ENCODE peak calls at places on chromosomes 4 and X, in five cellular contexts. M, B, E, S and W are unnamed samples.

GRCh38 chr4:11589676-11590075 is 161.0 kb upstream of the HS3ST1 start:
- DNase-seq in S (no peak), B (no peak), M (no peak), E (peak), W (no peak)

GRCh38 chrX:46912673-46913491 is 661 bp downstream of the JADE3 start:
- DNase-seq in E (peak), B (peak), M (peak), S (no peak), W (peak)

GRCh38 chr4:88621763-88622327 is 29.6 kb downstream of the HERC3 start:
- DNase-seq in E (no peak), M (no peak), S (no peak), B (no peak), W (no peak)

GRCh38 chrX:9610774-9611392 is 146.0 kb downstream of the TBL1X start:
- DNase-seq in S (no peak), E (peak), M (no peak), B (no peak), W (no peak)

GRCh38 chr4:75030028-75030427 is 97.1 kb downstream of the PARM1 start:
- DNase-seq in M (no peak), E (no peak), S (no peak), B (no peak), W (no peak)

GRCh38 chrX:47047989-47048388 is 30.3 kb upstream of the RGN start:
- DNase-seq in B (no peak), E (peak), S (no peak), M (no peak), W (no peak)

GRCh38 chrX:136671006-136671610 is 23.1 kb downstream of the CD40LG start:
- DNase-seq in E (no peak), B (no peak), S (no peak), M (no peak), W (no peak)

GRCh38 chr4:110163327-110164070 is 34.9 kb downstream of the ELOVL6 start:
- DNase-seq in S (no peak), M (no peak), B (no peak), E (peak), W (no peak)

GRCh38 chr4:109206610-109207009 is 95.8 kb downstream of the COL25A1 start:
- DNase-seq in M (no peak), S (no peak), E (no peak), B (no peak), W (no peak)

GRCh38 chr4:25928320-25928955 is 14.4 kb downstream of the SMIM20 start:
- DNase-seq in M (no peak), S (no peak), E (no peak), B (no peak), W (no peak)

GRCh38 chr4:6668391-6668790 is 25.3 kb upstream of the S100P start:
- DNase-seq in B (no peak), S (no peak), E (peak), M (no peak), W (no peak)

GRCh38 chr4:16705341-16705740 is 193.1 kb downstream of the LDB2 start:
- DNase-seq in E (no peak), S (no peak), B (no peak), M (no peak), W (no peak)

GRCh38 chr4:66688674-66689073 is 856.6 kb downstream of the CENPC start:
- DNase-seq in E (peak), S (no peak), B (no peak), M (no peak), W (no peak)

GRCh38 chr4:113064244-113064643 is 14.8 kb downstream of the ANK2 start:
- DNase-seq in B (no peak), E (no peak), M (no peak), S (no peak), W (no peak)

GRCh38 chrX:119459181-119459580 is 9.1 kb upstream of the SLC25A5 start:
- DNase-seq in S (no peak), B (no peak), M (no peak), E (peak), W (no peak)

GRCh38 chr4:1249731-1250526 is 999 bp upstream of the CTBP1 start:
- DNase-seq in B (no peak), S (no peak), E (no peak), M (peak), W (no peak)
- TF ChIP-seq POLR2A in B (no peak), S (no peak), E (no peak), M (no peak), W (no peak)

GRCh38 chr4:41359069-41359769 is 102.5 kb downstream of the UCHL1 start:
- DNase-seq in M (no peak), S (no peak), B (peak), E (no peak), W (no peak)

GRCh38 chr4:41360911-41361830 is 104.4 kb downstream of the UCHL1 start:
- DNase-seq in B (peak), S (no peak), M (peak), E (no peak), W (peak)

GRCh38 chr4:41358626-41359025 is 101.9 kb downstream of the UCHL1 start:
- DNase-seq in S (no peak), B (peak), E (no peak), M (no peak), W (no peak)

GRCh38 chr4:41360214-41360910 is 103.6 kb downstream of the UCHL1 start:
- DNase-seq in B (peak), S (no peak), M (peak), E (peak), W (peak)

DNA sequence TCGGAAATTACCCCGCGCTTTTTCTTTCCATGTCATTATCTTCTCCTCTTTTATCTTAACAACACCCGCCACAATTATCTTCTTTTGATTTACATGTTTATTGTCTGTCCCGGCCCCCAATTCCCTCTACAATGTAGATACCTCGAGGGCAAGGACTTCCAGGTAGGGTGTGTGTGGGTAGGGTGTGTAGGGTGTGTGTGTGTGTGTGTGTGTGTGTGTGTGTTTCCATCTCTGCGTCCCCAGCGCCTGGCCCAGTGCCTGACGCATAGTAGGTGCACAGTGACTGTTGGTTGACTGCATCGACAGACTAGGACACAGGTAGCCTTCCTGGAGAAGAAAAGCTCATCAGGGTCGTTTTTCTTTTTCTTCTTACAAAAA is 103.1 kb downstream of the UCHL1 start:
- DNase-seq in M (no peak), E (no peak), B (no peak), S (no peak), W (no peak)
- TF ChIP-seq POLR2A in M (no peak), E (no peak), B (no peak), S (no peak), W (no peak)

GRCh38 chr4:161680146-161680545 is 483.7 kb downstream of the FSTL5 start:
- DNase-seq in B (no peak), S (no peak), E (no peak), M (no peak), W (no peak)
- TF ChIP-seq POLR2A in B (no peak), S (no peak), E (no peak), M (no peak), W (no peak)

GRCh38 chr4:121145430-121145829 is 18.7 kb downstream of the TNIP3 start:
- DNase-seq in E (no peak), S (no peak), M (no peak), B (no peak), W (no peak)
- TF ChIP-seq POLR2A in E (no peak), S (no peak), M (no peak), B (no peak), W (no peak)